ENCODE peak calls at places on chromosomes 4 and X, in four cellular contexts. P, N, X and V are unnamed samples.

GRCh38 chr4:185892165-185892564 is 80.2 kb upstream of the SORBS2 start:
- DNase-seq in P (no peak), N (no peak), X (no peak), V (no peak)

GRCh38 chrX:131895002-131895401 is 128.1 kb upstream of the STK26 start:
- DNase-seq in X (no peak), P (peak; percentile 80), N (peak; percentile 12), V (no peak)

GRCh38 chr4:7390366-7390765 is 44.4 kb downstream of the PSAPL1 start:
- DNase-seq in P (no peak), X (no peak), N (no peak), V (peak; percentile 37)

GRCh38 chr4:96912731-96913130 is 1072.8 kb downstream of the PDHA2 start:
- DNase-seq in P (no peak), X (no peak), N (no peak), V (no peak)

GRCh38 chr4:75698162-75698962 is 25.2 kb upstream of the G3BP2 start:
- DNase-seq in P (no peak), X (no peak), N (no peak), V (no peak)

GRCh38 chr4:81030617-81031388 is at the start of gene BMP3:
- DNase-seq in N (no peak), P (peak; percentile 54), X (peak; percentile 75), V (no peak)

GRCh38 chr4:15451181-15451865 is 18.4 kb upstream of the CC2D2A start:
- DNase-seq in N (no peak), X (no peak), P (no peak), V (no peak)

GRCh38 chr4:120948382-120948781 is 25.9 kb upstream of the PRDM5 start:
- DNase-seq in X (no peak), N (no peak), P (peak; percentile 41), V (no peak)

GRCh38 chr4:107760281-107760947 is 40.4 kb upstream of the PAPSS1 start:
- DNase-seq in P (peak; percentile 47), X (peak; percentile 48), N (no peak), V (peak; percentile 47)

GRCh38 chr4:57051100-57051499 is 59.1 kb downstream of the IGFBP7 start:
- DNase-seq in P (no peak), X (no peak), N (no peak), V (no peak)

GRCh38 chr4:55004831-55005230 is 120.6 kb downstream of the KDR start:
- DNase-seq in N (no peak), P (no peak), X (no peak), V (no peak)

GRCh38 chrX:45669715-45670360 is 469.2 kb upstream of the DIPK2B start:
- DNase-seq in X (no peak), N (no peak), P (no peak), V (no peak)

GRCh38 chr4:19850909-19851308 is 400.8 kb upstream of the SLIT2 start:
- DNase-seq in N (peak; percentile 75), P (peak; percentile 92), X (no peak), V (no peak)

GRCh38 chr4:141416219-141416618 is 195.5 kb downstream of the ZNF330 start:
- DNase-seq in P (no peak), N (no peak), X (no peak), V (no peak)

GRCh38 chr4:41865306-41865980 is 69.8 kb upstream of the TMEM33 start:
- DNase-seq in X (no peak), N (no peak), P (no peak), V (no peak)

GRCh38 chrX:64975989-64976672 is at the start of gene ZC4H2:
- DNase-seq in X (peak; percentile 80), P (peak; percentile 80), N (peak; percentile 51), V (peak; percentile 78)

GRCh38 chr4:131002132-131002531 is 1906.2 kb downstream of the C4orf33 start:
- DNase-seq in X (no peak), N (no peak), P (peak; percentile 29), V (no peak)

GRCh38 chr4:26522478-26522877 is 32.2 kb upstream of the CCKAR start:
- DNase-seq in X (no peak), N (no peak), P (peak; percentile 45), V (no peak)

GRCh38 chrX:117959045-117959444 is 157.6 kb downstream of the KLHL13 start:
- DNase-seq in P (no peak), N (no peak), X (no peak), V (no peak)

GRCh38 chr4:118939169-118939779 is 50.6 kb downstream of the SYNPO2 start:
- DNase-seq in P (no peak), N (no peak), X (no peak), V (no peak)

GRCh38 chrX:3286196-3286920 is 60.1 kb downstream of the MXRA5 start:
- DNase-seq in N (no peak), P (peak; percentile 63), X (no peak), V (no peak)

GRCh38 chrX:148878371-148878770 is 378.0 kb downstream of the AFF2 start:
- DNase-seq in P (no peak), N (peak; percentile 19), X (no peak), V (no peak)

GRCh38 chr4:32219306-32220075 is 1499.3 kb downstream of the PCDH7 start:
- DNase-seq in P (peak; percentile 2), X (no peak), N (no peak), V (no peak)

GRCh38 chrX:148872881-148873280 is 372.5 kb downstream of the AFF2 start:
- DNase-seq in X (no peak), P (no peak), N (no peak), V (no peak)

GRCh38 chrX:98071331-98071730 is 1187.6 kb downstream of the RPA4 start:
- DNase-seq in N (no peak), X (no peak), P (peak; percentile 2), V (no peak)

GRCh38 chr4:169914871-169915270 is 111.3 kb downstream of the MFAP3L start:
- DNase-seq in P (no peak), N (no peak), X (no peak), V (no peak)

GRCh38 chr4:65968873-65969272 is 298.6 kb upstream of the EPHA5 start:
- DNase-seq in X (no peak), P (no peak), N (peak; percentile 48), V (no peak)

GRCh38 chr4:17066972-17067371 is 168.5 kb upstream of the LDB2 start:
- DNase-seq in P (peak; percentile 70), X (no peak), N (peak; percentile 34), V (no peak)

GRCh38 chrX:123223859-123224258 is 39.8 kb downstream of the GRIA3 start:
- DNase-seq in X (no peak), P (no peak), N (no peak), V (no peak)

GRCh38 chr4:33062155-33062554 is 2342.0 kb downstream of the PCDH7 start:
- DNase-seq in N (no peak), X (no peak), P (no peak), V (no peak)

GRCh38 chr4:163111588-163111987 is 55.1 kb downstream of the NAF1 start:
- DNase-seq in N (no peak), X (no peak), P (peak; percentile 8), V (no peak)

GRCh38 chrX:17414839-17415238 is 39.8 kb downstream of the NHS start:
- DNase-seq in X (no peak), N (no peak), P (no peak), V (no peak)

GRCh38 chr4:8847764-8848163 is 23.9 kb downstream of the HMX1 start:
- DNase-seq in N (no peak), X (no peak), P (no peak), V (peak; percentile 13)

GRCh38 chrX:120534413-120535205 is 26.2 kb downstream of the CUL4B start:
- DNase-seq in X (no peak), P (no peak), N (no peak), V (no peak)